ENCODE peak calls at places on chromosomes 4 and X, in ten cellular contexts. I, V, C, W, U, P, A, F, S and Y are unnamed samples.
A peak's percentile ranks its signal among the peaks of the same experiment; 100 is the strongest.

GRCh38 chr4:56301181-56302076 is 85.9 kb downstream of the AASDH start:
- DNase-seq in I (no peak), V (peak; percentile 62), P (peak; percentile 35), S (peak; percentile 28), C (peak; percentile 43), A (peak; percentile 77), W (peak; percentile 76), F (peak; percentile 44), U (no peak), Y (peak; percentile 59)

GRCh38 chr4:15479913-15480185 is 10.2 kb downstream of the CC2D2A start:
- DNase-seq in S (no peak), W (no peak), I (no peak), F (no peak), V (no peak), P (no peak), U (no peak), C (no peak), A (no peak), Y (no peak)

GRCh38 chr4:41611881-41612871 is 74.2 kb downstream of the LIMCH1 start:
- DNase-seq in S (no peak), A (peak; percentile 61), W (no peak), V (peak; percentile 79), I (no peak), F (no peak), C (no peak), P (no peak), U (no peak), Y (no peak)

GRCh38 chr4:73447701-73448100 is 11.7 kb downstream of the AFP start:
- DNase-seq in U (no peak), P (no peak), I (no peak), V (no peak), S (no peak), F (no peak), A (no peak), W (no peak), C (no peak), Y (no peak)

GRCh38 chrX:44223150-44223549 is 120.3 kb downstream of the EFHC2 start:
- DNase-seq in C (no peak), V (no peak), P (no peak), I (no peak), W (no peak), F (peak; percentile 20), U (no peak), S (no peak), A (peak; percentile 70), Y (no peak)

GRCh38 chrX:130718137-130718536 is 184.9 kb downstream of the ENOX2 start:
- DNase-seq in S (no peak), C (no peak), U (no peak), I (no peak), W (no peak), F (no peak), V (no peak), P (no peak), A (no peak), Y (no peak)

GRCh38 chrX:74578137-74578536 is 36.3 kb downstream of the RLIM start:
- DNase-seq in A (no peak), W (no peak), V (no peak), P (no peak), F (no peak), C (no peak), U (no peak), S (no peak), I (no peak), Y (no peak)

GRCh38 chrX:101429934-101430333 is 21.9 kb downstream of the HNRNPH2 start:
- DNase-seq in S (no peak), V (no peak), A (no peak), P (no peak), W (no peak), I (no peak), U (no peak), F (no peak), C (no peak), Y (no peak)

GRCh38 chr4:100348472-100348871 is 158.2 kb upstream of the DDIT4L start:
- DNase-seq in W (no peak), C (no peak), S (no peak), F (peak; percentile 29), A (peak; percentile 64), V (no peak), U (no peak), P (no peak), I (no peak), Y (no peak)

GRCh38 chrX:72029473-72030411 is 102.0 kb downstream of the RTL5 start:
- DNase-seq in V (no peak), P (no peak), F (peak; percentile 65), W (no peak), I (peak; percentile 73), S (no peak), U (no peak), A (peak; percentile 76), C (no peak), Y (no peak)